ENCODE peak calls at places on chromosomes 11 and 22, in nine cellular contexts. L is heart left ventricle, C is ovary, Q is IMR-90, K is body of pancreas, D is Peyer's patch, U is A549, O is HCT116, Z is breast epithelium. J is an unnamed sample.
A peak's percentile ranks its signal among the peaks of the same experiment; 100 is the strongest.

GRCh38 chr11:23570828-23571227 is 710.6 kb upstream of the CCDC179 start:
- DNase-seq in L (no peak), C (no peak), Q (peak; percentile 36), K (no peak), D (no peak), U (no peak), O (no peak), Z (no peak), J (no peak)

GRCh38 chr22:22855617-22856308 is 31.9 kb upstream of the IGLL5 start:
- DNase-seq in L (no peak), C (no peak), Q (no peak), K (no peak), D (peak; percentile 65), U (no peak), O (no peak), Z (no peak), J (no peak)

GRCh38 chr22:44179196-44179988 is 1.3 kb upstream of the PARVG start:
- DNase-seq in L (no peak), C (no peak), Q (no peak), K (no peak), D (no peak), U (no peak), O (no peak), Z (no peak), J (no peak)

GRCh38 chr22:25357056-25357455 is 137.6 kb downstream of the CRYBB2 start:
- DNase-seq in L (no peak), C (no peak), Q (no peak), K (no peak), D (peak; percentile 36), U (no peak), O (no peak), Z (peak; percentile 47), J (peak; percentile 50)

GRCh38 chr22:30178180-30179126 is 68.1 kb downstream of the LIF start:
- DNase-seq in L (no peak), C (no peak), Q (no peak), K (peak; percentile 28), D (no peak), U (no peak), O (peak; percentile 18), Z (no peak), J (no peak)

GRCh38 chr11:117610045-117610444 is 187.0 kb downstream of the DSCAML1 start:
- DNase-seq in L (no peak), C (no peak), Q (peak; percentile 51), K (no peak), D (peak; percentile 17), U (peak; percentile 27), O (no peak), Z (no peak), J (no peak)

GRCh38 chr11:17597770-17598169 is 50.7 kb downstream of the OTOG start:
- DNase-seq in L (no peak), C (no peak), Q (no peak), K (peak; percentile 1), D (no peak), U (no peak), O (no peak), Z (peak; percentile 49), J (peak; percentile 32)

GRCh38 chr22:46777609-46777970 is 15.1 kb downstream of the TBC1D22A start:
- DNase-seq in L (peak; percentile 69), C (no peak), Q (no peak), K (peak; percentile 62), D (peak; percentile 83), U (no peak), O (no peak), Z (no peak), J (peak; percentile 65)

GRCh38 chr11:125464671-125465070 is 31.4 kb downstream of the FEZ1 start:
- DNase-seq in L (no peak), C (no peak), Q (no peak), K (no peak), D (no peak), U (no peak), O (no peak), Z (no peak), J (no peak)

GRCh38 chr11:26556582-26556981 is 15.5 kb downstream of the MUC15 start:
- DNase-seq in L (no peak), C (no peak), Q (no peak), K (no peak), D (no peak), U (no peak), O (no peak), Z (no peak), J (no peak)

GRCh38 chr11:12639388-12639787 is 34.8 kb upstream of the TEAD1 start:
- DNase-seq in L (no peak), C (no peak), Q (no peak), K (no peak), D (no peak), U (no peak), O (no peak), Z (no peak), J (no peak)

GRCh38 chr11:12642040-12642439 is 32.2 kb upstream of the TEAD1 start:
- DNase-seq in L (no peak), C (no peak), Q (peak; percentile 68), K (no peak), D (no peak), U (no peak), O (no peak), Z (no peak), J (no peak)

GRCh38 chr11:12640355-12640754 is 33.9 kb upstream of the TEAD1 start:
- DNase-seq in L (no peak), C (no peak), Q (no peak), K (no peak), D (no peak), U (no peak), O (no peak), Z (no peak), J (no peak)

GRCh38 chr11:12643029-12643428 is 31.2 kb upstream of the TEAD1 start:
- DNase-seq in L (no peak), C (no peak), Q (no peak), K (no peak), D (no peak), U (no peak), O (no peak), Z (no peak), J (no peak)

DNA sequence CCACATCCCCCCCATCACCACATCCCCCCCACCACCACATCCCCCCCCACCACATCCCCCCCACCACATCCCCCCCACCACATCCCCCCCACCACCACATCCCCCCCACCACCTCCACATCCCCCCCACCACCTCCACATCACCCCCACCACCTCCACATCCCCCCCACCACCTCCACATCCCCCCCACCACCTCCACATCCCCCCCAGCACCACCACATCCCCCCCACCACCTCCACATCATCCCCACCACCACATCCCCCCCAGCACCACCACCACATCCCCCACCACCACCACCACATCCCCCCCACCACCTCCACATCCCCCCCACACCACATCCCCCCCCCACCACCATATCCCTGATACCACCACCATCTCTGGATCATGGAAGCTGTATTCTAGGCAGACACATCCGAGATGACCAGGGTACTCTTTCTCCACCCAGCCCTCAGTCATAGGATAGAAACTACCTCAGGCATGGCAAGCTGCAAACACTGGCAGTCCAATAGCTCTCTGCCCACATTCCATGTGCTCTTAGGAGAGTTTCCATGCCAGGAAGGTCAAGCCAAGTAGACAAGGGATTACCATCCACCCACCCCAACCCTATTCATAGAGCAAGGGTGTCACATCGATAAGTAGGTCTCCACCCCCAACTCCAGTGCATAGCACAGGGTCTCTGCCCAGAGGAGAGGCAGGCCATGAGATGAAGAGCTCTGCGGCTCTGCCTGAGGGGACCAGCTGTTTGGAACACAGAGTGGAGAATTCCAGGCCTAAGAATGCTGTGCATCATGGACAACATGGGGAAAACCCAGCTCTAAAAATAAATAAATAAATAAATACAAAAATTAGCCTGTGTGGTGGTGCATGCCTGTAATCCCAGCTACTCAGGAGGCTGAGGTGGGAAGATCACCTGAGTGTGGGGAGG is 33.0 kb upstream of the TEAD1 start:
- DNase-seq in L (no peak), C (no peak), Q (no peak), K (no peak), D (no peak), U (no peak), O (no peak), Z (no peak), J (no peak)
- TF ChIP-seq POLR2A in L (no peak), C (no peak), Q (no peak), K (no peak), D (no peak), U (no peak), O (no peak), Z (no peak), J (no peak)

GRCh38 chr22:50193621-50194020 is 7.2 kb upstream of the SELENOO start:
- DNase-seq in L (no peak), C (no peak), Q (no peak), K (no peak), D (no peak), U (no peak), O (no peak), Z (no peak), J (no peak)
- H3K4me1 ChIP-seq in L (peaks cover 23% of the 10 kb centered on the region), C (peaks cover 8% of the 10 kb centered on the region), Q (peaks cover 13% of the 10 kb centered on the region), K (peaks cover 57% of the 10 kb centered on the region), D (peaks cover 46% of the 10 kb centered on the region), U (peaks cover 18% of the 10 kb centered on the region), O (peaks cover 15% of the 10 kb centered on the region), Z (peaks cover 20% of the 10 kb centered on the region), J (peaks cover 43% of the 10 kb centered on the region)

GRCh38 chr11:3950996-3951662 is 95.7 kb downstream of the STIM1 start:
- DNase-seq in L (no peak), C (no peak), Q (peak; percentile 81), K (peak; percentile 13), D (no peak), U (no peak), O (no peak), Z (no peak), J (no peak)

GRCh38 chr11:3949132-3949531 is 93.7 kb downstream of the STIM1 start:
- DNase-seq in L (no peak), C (no peak), Q (no peak), K (no peak), D (peak; percentile 74), U (no peak), O (no peak), Z (no peak), J (no peak)

GRCh38 chr11:3944198-3944597 is 88.7 kb downstream of the STIM1 start:
- DNase-seq in L (peak; percentile 51), C (no peak), Q (no peak), K (peak; percentile 28), D (no peak), U (no peak), O (no peak), Z (no peak), J (peak; percentile 69)

GRCh38 chr11:3946445-3947017 is 91.1 kb downstream of the STIM1 start:
- DNase-seq in L (no peak), C (no peak), Q (no peak), K (no peak), D (no peak), U (no peak), O (no peak), Z (no peak), J (no peak)

DNA sequence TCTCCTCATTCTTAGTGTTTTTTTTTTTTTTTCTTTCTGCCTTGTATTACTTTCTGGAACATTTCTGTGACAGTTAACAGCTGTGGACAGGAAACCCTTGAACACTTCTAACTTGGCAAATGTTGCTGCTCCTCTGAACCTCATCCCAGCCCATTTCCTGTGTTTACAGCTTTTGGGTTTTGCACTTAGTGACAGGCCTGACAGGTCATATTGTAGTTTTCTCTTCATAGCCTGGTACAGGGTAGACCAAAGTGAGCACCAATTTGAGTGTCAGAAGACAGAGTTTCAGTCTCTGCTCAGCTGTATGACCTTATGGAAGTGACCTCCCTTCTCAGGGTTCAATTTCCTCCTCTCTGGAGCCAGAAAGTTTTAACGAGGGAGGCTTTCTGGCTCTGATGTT is 91.6 kb downstream of the STIM1 start:
- DNase-seq in L (peak; percentile 41), C (peak; percentile 61), Q (peak; percentile 67), K (peak; percentile 38), D (peak; percentile 86), U (no peak), O (no peak), Z (no peak), J (no peak)
- TF ChIP-seq POLR2A in L (no peak), C (no peak), Q (no peak), K (no peak), D (no peak), U (no peak), O (no peak), Z (no peak), J (no peak)

GRCh38 chr22:39238124-39238466 is 6.7 kb downstream of the PDGFB start:
- DNase-seq in L (no peak), C (no peak), Q (no peak), K (no peak), D (no peak), U (no peak), O (no peak), Z (no peak), J (no peak)
- H3K4me1 ChIP-seq in L (peaks cover 37% of the 10 kb centered on the region), C (peaks cover 5% of the 10 kb centered on the region), Q (peaks cover 5% of the 10 kb centered on the region), K (peaks cover 82% of the 10 kb centered on the region), D (peaks cover 70% of the 10 kb centered on the region), U (peaks cover 42% of the 10 kb centered on the region), O (peaks cover 60% of the 10 kb centered on the region), Z (peaks cover 43% of the 10 kb centered on the region), J (peaks cover 99% of the 10 kb centered on the region)

J was measured in suprapubic skin.